ENCODE peak calls at places on chromosomes 7 and 10, in six cellular contexts. B is uterus, C is testis, L is A549, R is stomach, X is adrenal gland. H is an unnamed sample.

GRCh38 chr10:32938554-32939061 is 19.4 kb downstream of the ITGB1 start:
- DNase-seq in C (no peak), R (peak; percentile 39), L (no peak), X (peak; percentile 36), B (no peak), H (peak; percentile 31)

GRCh38 chr10:17227367-17228080 is 517 bp upstream of the VIM start:
- DNase-seq in B (no peak), L (no peak), X (no peak), R (no peak), C (no peak), H (no peak)

GRCh38 chr10:88728107-88728763 is 22.2 kb downstream of the LIPK start:
- DNase-seq in R (no peak), C (peak; percentile 88), B (no peak), X (peak; percentile 25), L (no peak), H (peak; percentile 14)

GRCh38 chr7:50687575-50688261 is 95.0 kb downstream of the GRB10 start:
- DNase-seq in C (no peak), L (no peak), X (no peak), R (no peak), B (no peak), H (no peak)

GRCh38 chr10:31754803-31755624 is 173.6 kb downstream of the ARHGAP12 start:
- DNase-seq in R (no peak), L (no peak), C (no peak), B (no peak), X (no peak), H (peak; percentile 55)

GRCh38 chr7:103573479-103574058 is 127.6 kb upstream of the SLC26A5 start:
- DNase-seq in X (no peak), C (no peak), L (peak; percentile 10), R (no peak), B (no peak), H (no peak)

GRCh38 chr7:74015670-74016069 is 12.3 kb upstream of the ELN start:
- DNase-seq in R (no peak), L (no peak), X (no peak), B (no peak), C (no peak), H (no peak)

GRCh38 chr10:13001041-13001886 is at the start of gene CCDC3:
- DNase-seq in L (peak; percentile 14), R (no peak), X (no peak), B (no peak), C (peak; percentile 26), H (peak; percentile 12)

GRCh38 chr7:103912906-103913610 is 76.4 kb downstream of the RELN start:
- DNase-seq in B (no peak), X (no peak), R (no peak), L (no peak), C (no peak), H (no peak)

GRCh38 chr7:154640266-154640865 is 362.6 kb downstream of the PAXIP1 start:
- DNase-seq in L (peak; percentile 6), B (no peak), R (no peak), C (peak; percentile 36), X (no peak), H (no peak)

GRCh38 chr7:100431286-100431735 is 1.7 kb downstream of the MEPCE start:
- DNase-seq in R (no peak), L (no peak), C (no peak), B (no peak), X (no peak), H (no peak)

GRCh38 chr7:100433276-100433591 is 3.1 kb downstream of the PPP1R35 start:
- DNase-seq in X (no peak), C (no peak), L (no peak), R (no peak), B (no peak), H (no peak)

GRCh38 chr7:100432053-100432452 is 2.4 kb downstream of the MEPCE start:
- DNase-seq in C (no peak), R (no peak), X (no peak), B (no peak), L (no peak), H (no peak)

GRCh38 chr7:100433592-100434296 is 2.6 kb downstream of the PPP1R35 start:
- DNase-seq in L (no peak), X (no peak), C (no peak), B (no peak), R (no peak), H (no peak)

GRCh38 chr7:100432621-100433275 is 3.1 kb downstream of the MEPCE start:
- DNase-seq in L (no peak), R (no peak), B (no peak), X (no peak), C (no peak), H (no peak)
- TF ChIP-seq POLR2A in L (no peak), R (no peak), B (no peak), X (no peak), C (no peak), H (no peak)

GRCh38 chr10:6516277-6516676 is 63.8 kb downstream of the PRKCQ start:
- DNase-seq in L (no peak), C (no peak), X (no peak), B (no peak), R (no peak), H (no peak)
- TF ChIP-seq CTCF in L (no peak), C (no peak), X (no peak), B (no peak), R (no peak), H (no peak)

GRCh38 chr10:123478112-123478511 is 188.0 kb upstream of the GPR26 start:
- DNase-seq in R (peak; percentile 42), L (no peak), X (no peak), C (no peak), B (no peak), H (peak; percentile 11)
- TF ChIP-seq POLR2A in R (no peak), L (no peak), X (no peak), C (no peak), B (no peak), H (no peak)

GRCh38 chr7:134755422-134756022 is 23.9 kb upstream of the CALD1 start:
- DNase-seq in R (no peak), X (no peak), B (no peak), C (peak; percentile 60), L (no peak), H (no peak)
- TF ChIP-seq CTCF in R (peak; percentile 38), X (peak; percentile 18), B (peak; percentile 52), C (peak; percentile 36), L (peak; percentile 47), H (no peak)

DNA sequence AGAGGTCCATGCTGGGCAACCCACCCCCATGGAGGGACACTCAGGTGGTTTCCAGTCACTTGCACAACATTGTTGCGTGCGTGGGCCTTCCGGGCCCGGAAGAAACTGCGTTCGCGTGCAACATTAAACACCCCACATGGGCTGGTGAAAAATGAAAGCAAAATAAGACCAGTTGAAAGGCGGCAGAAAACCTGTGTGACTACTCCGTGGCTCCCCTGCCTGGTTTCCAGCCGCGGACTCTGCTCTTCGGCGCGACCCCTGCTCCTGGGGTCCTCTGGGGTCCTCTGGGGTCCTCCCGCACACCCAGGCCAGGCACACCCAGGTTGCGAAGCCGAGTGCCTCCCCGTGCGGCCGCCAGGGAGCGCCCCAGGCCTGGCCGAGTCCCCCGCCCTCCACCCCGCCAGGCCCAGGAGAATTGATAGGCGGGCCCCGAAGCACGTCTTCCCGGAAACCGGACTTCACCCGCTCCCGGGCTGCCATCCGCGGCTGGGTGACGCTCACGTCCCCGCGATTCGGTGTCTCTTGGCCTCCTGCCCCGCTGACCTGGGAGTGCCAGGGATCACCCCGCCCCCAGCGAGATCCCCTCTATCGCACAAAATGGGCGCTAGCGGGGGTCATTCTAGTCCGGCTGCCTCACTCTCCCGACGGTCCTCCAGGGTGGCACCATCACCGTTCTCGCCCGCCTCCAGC is 1.9 kb upstream of the SH2D4B start:
- DNase-seq in R (peak; percentile 70), C (peak; percentile 72), B (no peak), L (peak; percentile 89), X (peak; percentile 47), H (peak; percentile 78)
- TF ChIP-seq POLR2A in R (no peak), C (no peak), B (no peak), L (peak; percentile 81), X (no peak), H (peak; percentile 82)

GRCh38 chr10:4541292-4541691 is 284.7 kb upstream of the AKR1E2 start:
- DNase-seq in B (no peak), X (no peak), L (no peak), C (no peak), R (peak; percentile 44), H (peak; percentile 23)
- TF ChIP-seq CTCF in B (no peak), X (no peak), L (no peak), C (no peak), R (no peak), H (no peak)

GRCh38 chr7:47322731-47323130 is 259.2 kb downstream of the TNS3 start:
- DNase-seq in R (no peak), B (no peak), C (no peak), X (no peak), L (no peak), H (no peak)

GRCh38 chr7:47325337-47325736 is 256.6 kb downstream of the TNS3 start:
- DNase-seq in L (no peak), C (no peak), B (no peak), R (no peak), X (no peak), H (no peak)

GRCh38 chr7:47326220-47326619 is 255.7 kb downstream of the TNS3 start:
- DNase-seq in L (no peak), B (no peak), R (no peak), X (no peak), C (no peak), H (no peak)

GRCh38 chr7:47326808-47327207 is 255.1 kb downstream of the TNS3 start:
- DNase-seq in L (no peak), B (peak; percentile 50), X (no peak), R (no peak), C (peak; percentile 59), H (peak; percentile 10)

GRCh38 chr7:47323904-47324303 is 258.0 kb downstream of the TNS3 start:
- DNase-seq in L (no peak), R (no peak), C (no peak), B (no peak), X (no peak), H (no peak)
- TF ChIP-seq POLR2A in L (no peak), R (no peak), C (no peak), B (no peak), X (no peak), H (no peak)

DNA sequence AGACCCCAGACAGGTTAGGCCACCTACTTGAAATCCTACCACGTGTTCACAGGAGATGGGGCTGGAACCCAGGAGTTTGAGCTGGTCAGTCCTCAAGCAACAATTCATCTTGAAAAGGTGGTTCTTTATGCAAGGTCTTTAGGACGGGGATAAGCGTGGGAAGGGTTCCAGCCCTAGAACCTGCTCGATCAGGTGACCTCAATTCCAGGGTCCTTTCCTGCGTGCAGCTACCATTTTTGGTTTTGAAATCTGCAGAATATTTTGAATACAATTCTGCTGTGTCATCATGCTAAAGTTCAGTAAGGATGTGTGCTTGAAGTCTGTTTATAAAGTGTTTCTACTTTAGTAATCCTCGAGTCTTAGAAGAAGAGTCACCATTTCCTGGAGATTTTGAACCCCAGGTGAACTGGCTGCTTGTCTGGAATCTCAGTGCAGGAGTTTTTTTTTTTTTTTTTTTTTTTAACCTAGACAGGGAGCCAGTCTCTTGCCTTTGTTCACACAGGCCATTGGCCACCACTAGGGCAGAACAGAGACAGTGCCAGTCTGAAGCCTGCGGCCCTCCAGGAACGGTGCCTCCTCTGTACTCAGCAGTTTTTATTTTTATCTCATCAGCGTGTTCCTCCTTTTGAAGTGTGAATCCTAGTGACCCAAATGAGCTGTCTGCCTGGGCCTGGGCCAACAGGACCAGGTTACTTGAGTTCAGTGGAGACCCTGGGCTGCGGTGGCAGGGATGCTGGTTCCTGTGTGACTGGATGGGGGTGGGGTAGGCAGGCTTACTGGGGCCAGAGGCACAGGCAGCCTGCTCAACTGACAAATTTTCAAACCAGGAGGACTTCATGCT is 54.6 kb downstream of the EEPD1 start:
- DNase-seq in X (peak; percentile 71), R (peak; percentile 36), L (peak; percentile 71), B (no peak), C (peak; percentile 57), H (no peak)
- TF ChIP-seq CTCF in X (no peak), R (no peak), L (no peak), B (no peak), C (no peak), H (no peak)

GRCh38 chr7:152762056-152762455 is 2.5 kb downstream of the ACTR3B start:
- DNase-seq in B (no peak), R (no peak), L (no peak), C (no peak), X (no peak), H (no peak)
- TF ChIP-seq POLR2A in B (no peak), R (no peak), L (no peak), C (no peak), X (no peak), H (no peak)

H was measured in body of pancreas.